ENCODE peak calls at places on chromosomes 12 and 14, in six cellular contexts. A, J, Z, O, G and M are unnamed samples.

GRCh38 chr14:78448483-78449094 is 278.4 kb downstream of the NRXN3 start:
- DNase-seq in A (no peak), J (peak; percentile 57), Z (peak; percentile 28), O (no peak), G (peak; percentile 18), M (no peak)

GRCh38 chr12:130104596-130105253 is 57.5 kb upstream of the FZD10 start:
- DNase-seq in A (no peak), J (no peak), Z (no peak), O (no peak), G (no peak), M (no peak)

GRCh38 chr14:72708708-72709475 is 185.0 kb downstream of the DPF3 start:
- DNase-seq in A (no peak), J (peak; percentile 22), Z (no peak), O (no peak), G (no peak), M (no peak)

GRCh38 chr14:76352639-76353281 is 23.2 kb upstream of the ESRRB start:
- DNase-seq in A (peak; percentile 21), J (peak; percentile 72), Z (no peak), O (peak; percentile 21), G (peak; percentile 65), M (peak; percentile 26)

GRCh38 chr12:52394836-52395405 is 9.5 kb upstream of the KRT84 start:
- DNase-seq in A (no peak), J (no peak), Z (no peak), O (no peak), G (no peak), M (no peak)

GRCh38 chr14:65948302-65948701 is 535.8 kb downstream of the FUT8 start:
- DNase-seq in A (no peak), J (no peak), Z (no peak), O (no peak), G (no peak), M (no peak)

GRCh38 chr12:2336409-2336829 is 283.6 kb downstream of the CACNA1C start:
- DNase-seq in A (peak; percentile 96), J (no peak), Z (no peak), O (no peak), G (no peak), M (peak; percentile 97)

GRCh38 chr12:27899151-27899661 is 73.3 kb downstream of the PTHLH start:
- DNase-seq in A (peak; percentile 99), J (peak; percentile 11), Z (no peak), O (no peak), G (no peak), M (peak; percentile 100)

GRCh38 chr12:111312016-111312415 is 56.9 kb downstream of the PHETA1 start:
- DNase-seq in A (no peak), J (no peak), Z (no peak), O (no peak), G (no peak), M (no peak)

GRCh38 chr14:96184737-96185136 is 19.9 kb upstream of the BDKRB2 start:
- DNase-seq in A (peak; percentile 12), J (no peak), Z (no peak), O (no peak), G (no peak), M (peak; percentile 55)

GRCh38 chr12:100593490-100593889 is 20.0 kb downstream of the GAS2L3 start:
- DNase-seq in A (peak; percentile 41), J (no peak), Z (no peak), O (no peak), G (no peak), M (no peak)

GRCh38 chr12:66663605-66664004 is 15.3 kb downstream of the GRIP1 start:
- DNase-seq in A (no peak), J (no peak), Z (no peak), O (no peak), G (no peak), M (no peak)

GRCh38 chr14:91277546-91278382 is 33.3 kb upstream of the GPR68 start:
- DNase-seq in A (no peak), J (no peak), Z (no peak), O (no peak), G (no peak), M (no peak)

GRCh38 chr12:104490850-104491249 is 34.1 kb downstream of the CHST11 start:
- DNase-seq in A (no peak), J (no peak), Z (no peak), O (no peak), G (no peak), M (no peak)

GRCh38 chr14:34710744-34711143 is 3.6 kb downstream of the CFL2 start:
- DNase-seq in A (peak; percentile 43), J (no peak), Z (no peak), O (no peak), G (no peak), M (peak; percentile 66)